ENCODE peak calls at places on chromosome 9, in seven cellular contexts. K is central memory CD4-positive, alpha-beta T cell; W is T1000; V is stimulated activated CD4-positive, alpha-beta T cell treated with anti-CD3 and anti-CD28 coated beads, Interleukin-4, amount 100 ng/mL, for 48 hours; G is AG10803; P is neural progenitor cell; Q is transverse colon. C is an unnamed sample.

GRCh38 chr9:74499770-74500583 is 2.8 kb downstream of the RORB start:
- DNase-seq in K (no peak), W (no peak), V (no peak), G (no peak), P (peak; percentile 38), Q (no peak), C (no peak)

GRCh38 chr9:77954018-77954417 is 77.6 kb downstream of the GNAQ start:
- DNase-seq in K (no peak), W (no peak), V (no peak), G (peak; percentile 60), P (no peak), Q (no peak), C (no peak)

GRCh38 chr9:86099695-86100364 is 472 bp upstream of the GOLM1 start:
- DNase-seq in K (no peak), W (no peak), V (no peak), G (peak; percentile 56), P (peak; percentile 56), Q (peak; percentile 75), C (peak; percentile 25)

GRCh38 chr9:5578698-5579085 is 50.2 kb upstream of the RIC1 start:
- DNase-seq in K (no peak), W (no peak), V (no peak), G (no peak), P (no peak), Q (no peak), C (no peak)

GRCh38 chr9:87513171-87513570 is 15.5 kb downstream of the DAPK1 start:
- DNase-seq in K (no peak), W (no peak), V (no peak), G (no peak), P (no peak), Q (no peak), C (no peak)

GRCh38 chr9:115262477-115262876 is 144.5 kb upstream of the TNC start:
- DNase-seq in K (no peak), W (peak; percentile 82), V (no peak), G (peak; percentile 98), P (no peak), Q (peak; percentile 87), C (peak; percentile 93)

GRCh38 chr9:111516061-111516465 is 8.9 kb upstream of the ZNF483 start:
- DNase-seq in K (no peak), W (no peak), V (no peak), G (no peak), P (no peak), Q (no peak), C (no peak)

GRCh38 chr9:2800385-2801179 is 43.3 kb downstream of the PUM3 start:
- DNase-seq in K (no peak), W (no peak), V (no peak), G (no peak), P (peak; percentile 57), Q (no peak), C (no peak)

GRCh38 chr9:132662152-132662945 is 7.4 kb downstream of the DDX31 start:
- DNase-seq in K (no peak), W (no peak), V (no peak), G (no peak), P (no peak), Q (no peak), C (no peak)

GRCh38 chr9:135075234-135076142 is 12.0 kb upstream of the OLFM1 start:
- DNase-seq in K (no peak), W (no peak), V (no peak), G (peak; percentile 50), P (peak; percentile 80), Q (peak; percentile 39), C (no peak)

GRCh38 chr9:99966720-99967119 is 60.3 kb downstream of the STX17 start:
- DNase-seq in K (no peak), W (no peak), V (no peak), G (peak; percentile 12), P (peak; percentile 51), Q (no peak), C (no peak)

GRCh38 chr9:137014166-137014565 is 13.9 kb downstream of the ABCA2 start:
- DNase-seq in K (no peak), W (no peak), V (no peak), G (no peak), P (no peak), Q (no peak), C (no peak)

GRCh38 chr9:112012026-112012902 is 115.7 kb downstream of the UGCG start:
- DNase-seq in K (no peak), W (peak; percentile 71), V (no peak), G (peak; percentile 94), P (no peak), Q (peak; percentile 72), C (peak; percentile 91)

GRCh38 chr9:34612788-34613390 is 992 bp upstream of the RPP25L start:
- DNase-seq in K (peak; percentile 57), W (peak; percentile 40), V (peak; percentile 59), G (peak; percentile 67), P (peak; percentile 94), Q (peak; percentile 81), C (peak; percentile 71)

GRCh38 chr9:94156549-94157407 is 72.5 kb downstream of the PTPDC1 start:
- DNase-seq in K (no peak), W (no peak), V (no peak), G (peak; percentile 51), P (no peak), Q (peak; percentile 83), C (peak; percentile 19)

GRCh38 chr9:99090366-99091130 is 14.4 kb upstream of the TGFBR1 start:
- DNase-seq in K (no peak), W (no peak), V (no peak), G (peak; percentile 84), P (no peak), Q (no peak), C (no peak)

GRCh38 chr9:17528859-17529258 is 50.0 kb upstream of the SH3GL2 start:
- DNase-seq in K (no peak), W (no peak), V (no peak), G (peak; percentile 5), P (peak; percentile 22), Q (no peak), C (no peak)

GRCh38 chr9:88898033-88898432 is 93.2 kb upstream of the S1PR3 start:
- DNase-seq in K (no peak), W (no peak), V (no peak), G (no peak), P (no peak), Q (no peak), C (no peak)

GRCh38 chr9:16575142-16575877 is 295.2 kb downstream of the BNC2 start:
- DNase-seq in K (no peak), W (no peak), V (no peak), G (no peak), P (peak; percentile 36), Q (no peak), C (no peak)

GRCh38 chr9:94443039-94443722 is 111.7 kb upstream of the PCAT7 start:
- DNase-seq in K (no peak), W (no peak), V (no peak), G (no peak), P (peak; percentile 18), Q (no peak), C (no peak)

GRCh38 chr9:69090140-69090750 is 54.7 kb downstream of the FXN start:
- DNase-seq in K (no peak), W (no peak), V (no peak), G (no peak), P (peak; percentile 14), Q (no peak), C (no peak)

GRCh38 chr9:24245988-24246387 is 299.7 kb downstream of the IZUMO3 start:
- DNase-seq in K (no peak), W (no peak), V (no peak), G (peak; percentile 9), P (peak; percentile 35), Q (no peak), C (peak; percentile 4)

GRCh38 chr9:131020862-131021261 is 11.9 kb downstream of the LAMC3 start:
- DNase-seq in K (no peak), W (no peak), V (no peak), G (peak; percentile 47), P (no peak), Q (no peak), C (no peak)

GRCh38 chr9:131625848-131626670 is 80.7 kb downstream of the PRRT1B start:
- DNase-seq in K (peak; percentile 39), W (no peak), V (no peak), G (no peak), P (no peak), Q (no peak), C (no peak)

GRCh38 chr9:132242621-132243155 is 80.8 kb downstream of the NTNG2 start:
- DNase-seq in K (no peak), W (no peak), V (no peak), G (no peak), P (peak; percentile 54), Q (no peak), C (no peak)

GRCh38 chr9:137971477-137972138 is 94.0 kb downstream of the CACNA1B start:
- DNase-seq in K (no peak), W (no peak), V (no peak), G (no peak), P (no peak), Q (no peak), C (no peak)

GRCh38 chr9:7967093-7967827 is 167.7 kb upstream of the DMAC1 start:
- DNase-seq in K (no peak), W (no peak), V (no peak), G (no peak), P (no peak), Q (no peak), C (no peak)

GRCh38 chr9:107755267-107755666 is 265.7 kb upstream of the KLF4 start:
- DNase-seq in K (no peak), W (peak; percentile 67), V (no peak), G (peak; percentile 75), P (no peak), Q (peak; percentile 73), C (peak; percentile 76)

GRCh38 chr9:75927351-75927750 is 36.9 kb downstream of the PCSK5 start:
- DNase-seq in K (no peak), W (no peak), V (no peak), G (no peak), P (no peak), Q (no peak), C (no peak)

GRCh38 chr9:129383005-129383414 is 204.9 kb upstream of the IER5L start:
- DNase-seq in K (no peak), W (no peak), V (no peak), G (no peak), P (no peak), Q (peak; percentile 86), C (no peak)